ENCODE peak calls at places on chromosomes 13 and 19, in four cellular contexts. F is ovary, Q is heart right ventricle, G is pancreas. C is an unnamed sample.

GRCh38 chr13:22461854-22462565 is 718.8 kb upstream of the SGCG start:
- DNase-seq in Q (no peak), F (no peak), G (no peak), C (no peak)

GRCh38 chr19:47487551-47488515 is 3.8 kb upstream of the KPTN start:
- DNase-seq in F (no peak), G (no peak), Q (no peak), C (peak; percentile 26)

GRCh38 chr19:16266586-16266942 is 58.1 kb upstream of the KLF2 start:
- DNase-seq in F (no peak), Q (no peak), G (no peak), C (peak; percentile 75)

GRCh38 chr13:99528547-99528946 is 27.3 kb downstream of the TM9SF2 start:
- DNase-seq in G (no peak), Q (no peak), F (no peak), C (peak; percentile 41)

GRCh38 chr19:16301999-16302694 is 22.5 kb upstream of the KLF2 start:
- DNase-seq in G (no peak), Q (no peak), F (no peak), C (no peak)

GRCh38 chr19:46493236-46494114 is 2.2 kb downstream of the PNMA8B start:
- DNase-seq in G (no peak), Q (peak; percentile 55), F (peak; percentile 67), C (peak; percentile 33)

GRCh38 chr19:38739440-38740251 is 4.6 kb downstream of the CAPN12 start:
- DNase-seq in Q (no peak), G (no peak), F (no peak), C (peak; percentile 67)

GRCh38 chr19:2111425-2111824 is 14.7 kb downstream of the IZUMO4 start:
- DNase-seq in G (no peak), Q (no peak), F (no peak), C (no peak)

GRCh38 chr19:18257503-18258470 is 16.5 kb downstream of the IQCN start:
- DNase-seq in G (no peak), Q (no peak), F (no peak), C (no peak)

GRCh38 chr19:7953060-7953459 is 9.6 kb upstream of the TIMM44 start:
- DNase-seq in Q (no peak), F (no peak), G (no peak), C (no peak)

GRCh38 chr13:112651306-112651705 is 38.5 kb upstream of the ATP11A start:
- DNase-seq in Q (no peak), G (no peak), F (no peak), C (no peak)

GRCh38 chr13:67230243-67230773 is at the start of gene PCDH9:
- DNase-seq in Q (peak; percentile 95), G (peak; percentile 93), F (peak; percentile 92), C (peak; percentile 91)

GRCh38 chr13:109400625-109401257 is 385.6 kb downstream of the IRS2 start:
- DNase-seq in G (no peak), Q (peak; percentile 29), F (no peak), C (no peak)

GRCh38 chr19:48461982-48462655 is 6.7 kb downstream of the KCNJ14 start:
- DNase-seq in F (peak; percentile 27), Q (no peak), G (no peak), C (peak; percentile 31)

GRCh38 chr19:15285896-15286591 is 46.3 kb downstream of the BRD4 start:
- DNase-seq in F (no peak), Q (no peak), G (no peak), C (no peak)

GRCh38 chr19:39826311-39826945 is 7.5 kb downstream of the DYRK1B start:
- DNase-seq in Q (no peak), G (no peak), F (no peak), C (no peak)

GRCh38 chr13:98556968-98557591 is 19.8 kb downstream of the STK24 start:
- DNase-seq in Q (no peak), F (no peak), G (peak; percentile 38), C (peak; percentile 22)

GRCh38 chr19:391726-392374 is 17.1 kb downstream of the C2CD4C start:
- DNase-seq in F (no peak), Q (no peak), G (peak; percentile 5), C (no peak)

DNA sequence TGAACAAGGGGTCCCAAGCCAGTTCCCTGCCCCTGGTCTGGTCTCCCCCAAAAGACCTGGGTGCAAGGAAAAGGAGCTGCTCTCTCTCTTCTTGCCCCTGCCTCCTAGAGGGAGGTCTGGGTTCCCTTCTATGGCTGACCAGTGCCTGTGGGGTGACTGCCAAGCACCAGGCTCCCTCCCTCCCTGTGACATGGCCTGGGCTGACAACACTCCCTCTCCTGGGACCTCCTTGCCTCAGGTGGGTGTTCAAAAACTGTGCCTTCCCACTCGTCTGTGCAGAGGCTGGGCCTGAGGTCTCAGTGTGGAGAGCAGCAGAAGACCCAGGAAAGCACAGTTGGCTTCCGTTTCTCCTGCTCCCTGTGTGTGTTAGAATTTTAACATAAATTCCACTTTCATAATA is 4.7 kb downstream of the ZNF446 start:
- DNase-seq in G (no peak), Q (no peak), F (no peak), C (no peak)
- TF ChIP-seq CTCF in G (no peak), Q (no peak), F (no peak), C (no peak)

GRCh38 chr19:55809381-55810058 is 22.3 kb downstream of the NLRP11 start:
- DNase-seq in Q (peak; percentile 10), G (peak; percentile 75), F (peak; percentile 26), C (peak; percentile 78)
- TF ChIP-seq CTCF in Q (no peak), G (peak; percentile 25), F (no peak), C (peak; percentile 75)

GRCh38 chr19:4969772-4970531 is 1.0 kb downstream of the KDM4B start:
- DNase-seq in F (no peak), G (no peak), Q (no peak), C (peak; percentile 22)

GRCh38 chr19:4971816-4972495 is 3.0 kb downstream of the KDM4B start:
- DNase-seq in G (no peak), F (peak; percentile 51), Q (no peak), C (no peak)

GRCh38 chr19:4969292-4969771 is 419 bp downstream of the KDM4B start:
- DNase-seq in G (no peak), Q (no peak), F (no peak), C (no peak)

GRCh38 chr19:4971424-4971793 is 2.5 kb downstream of the KDM4B start:
- DNase-seq in F (peak; percentile 43), G (no peak), Q (no peak), C (peak; percentile 68)

GRCh38 chr19:4970558-4971423 is 1.9 kb downstream of the KDM4B start:
- DNase-seq in F (no peak), G (peak; percentile 40), Q (peak; percentile 58), C (no peak)
- TF ChIP-seq CTCF in F (no peak), G (no peak), Q (no peak), C (no peak)

DNA sequence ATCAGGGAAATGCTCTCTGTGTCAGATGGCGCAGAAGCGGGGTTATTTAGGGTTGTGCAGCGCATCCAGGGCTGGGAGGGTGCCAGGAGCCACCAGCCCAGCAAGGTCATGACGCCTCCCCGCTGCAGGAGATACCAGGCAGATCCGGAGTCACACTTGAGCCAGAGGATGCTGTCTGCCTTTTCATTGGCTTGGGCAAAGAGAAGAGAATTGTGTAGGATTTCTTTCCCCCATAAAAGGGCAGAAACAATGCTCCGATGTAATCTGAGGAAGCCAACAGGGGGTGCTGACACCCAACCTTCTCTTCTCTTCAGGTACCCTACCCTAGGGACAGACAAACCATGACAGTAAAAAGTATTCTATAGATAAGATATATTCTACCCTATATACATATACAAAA is 346.4 kb downstream of the TSHZ3 start:
- DNase-seq in Q (no peak), G (no peak), F (no peak), C (no peak)
- TF ChIP-seq CTCF in Q (no peak), G (no peak), F (no peak), C (no peak)

GRCh38 chr13:76799696-76800095 is 86.5 kb downstream of the KCTD12 start:
- DNase-seq in G (no peak), F (no peak), Q (no peak), C (no peak)
- TF ChIP-seq CTCF in G (no peak), F (no peak), Q (no peak), C (no peak)

C was measured in activated CD8-positive, alpha-beta T cell treated with anti-CD3 and anti-CD28 coated beads for 36 hours.